ENCODE peak calls at places on chromosomes 13 and 19, in seven cellular contexts. M is A549, B is tibial nerve, S is ovary, H is gastrocnemius medialis, L is suprapubic skin, I is erythroblast. W is an unnamed sample.

GRCh38 chr13:77028202-77028601 is 1.2 kb upstream of the FBXL3 start:
- DNase-seq in B (no peak), M (no peak), I (peak), S (peak), L (no peak), H (peak), W (no peak)

GRCh38 chr13:48210178-48210577 is 22.8 kb upstream of the ITM2B start:
- DNase-seq in L (no peak), I (no peak), S (no peak), M (peak), H (no peak), B (no peak), W (no peak)

GRCh38 chr13:51475727-51476521 is 23.1 kb upstream of the INTS6 start:
- DNase-seq in I (no peak), M (no peak), H (no peak), B (no peak), L (no peak), S (no peak), W (no peak)

GRCh38 chr19:4034048-4035017 is 26.8 kb downstream of the PIAS4 start:
- DNase-seq in B (no peak), M (no peak), S (no peak), L (no peak), I (no peak), H (no peak), W (no peak)

GRCh38 chr13:101190337-101190736 is 226.0 kb downstream of the NALCN start:
- DNase-seq in B (no peak), M (no peak), H (no peak), L (no peak), I (no peak), S (no peak), W (no peak)

GRCh38 chr13:83819611-83820010 is 62.7 kb downstream of the SLITRK1 start:
- DNase-seq in H (no peak), L (no peak), S (no peak), B (no peak), I (no peak), M (no peak), W (no peak)

GRCh38 chr13:32228330-32229041 is 86.7 kb downstream of the ZAR1L start:
- DNase-seq in I (no peak), S (no peak), M (peak), H (no peak), L (no peak), B (no peak), W (no peak)

GRCh38 chr13:21638319-21639282 is 32.3 kb upstream of the FGF9 start:
- DNase-seq in I (peak), H (no peak), B (peak), L (no peak), M (peak), S (no peak), W (peak)

GRCh38 chr13:45718992-45719391 is 16.9 kb downstream of the CBY2 start:
- DNase-seq in B (no peak), L (no peak), I (no peak), S (no peak), M (no peak), H (no peak), W (no peak)

GRCh38 chr13:34627905-34628682 is 314.0 kb upstream of the NBEA start:
- DNase-seq in I (no peak), L (no peak), H (no peak), M (peak), S (no peak), B (no peak), W (no peak)

GRCh38 chr13:32905864-32906180 is 110.4 kb upstream of the KL start:
- DNase-seq in L (no peak), B (peak), I (no peak), M (no peak), H (peak), S (peak), W (no peak)

GRCh38 chr19:50725218-50725931 is 2.2 kb downstream of the CLEC11A start:
- DNase-seq in S (no peak), I (no peak), H (no peak), B (no peak), L (no peak), M (no peak), W (no peak)

GRCh38 chr19:6543866-6544347 is 13.1 kb downstream of the TNFSF9 start:
- DNase-seq in I (no peak), H (no peak), M (no peak), S (no peak), L (no peak), B (no peak), W (no peak)

GRCh38 chr19:12065100-12065538 is 588 bp downstream of the ZNF844 start:
- DNase-seq in S (peak), L (no peak), B (peak), M (no peak), I (peak), H (no peak), W (peak)

GRCh38 chr13:19817510-19818158 is 34.9 kb upstream of the PSPC1 start:
- DNase-seq in L (no peak), B (no peak), M (no peak), S (no peak), H (no peak), I (no peak), W (no peak)

GRCh38 chr13:43156916-43157315 is 133.5 kb downstream of the DNAJC15 start:
- DNase-seq in H (no peak), L (no peak), M (no peak), S (no peak), B (no peak), I (no peak), W (no peak)

GRCh38 chr13:80562423-80562822 is 221.5 kb upstream of the SPRY2 start:
- DNase-seq in M (no peak), H (no peak), L (no peak), S (no peak), B (no peak), I (no peak), W (no peak)

GRCh38 chr19:10230904-10231623 is at the start of gene S1PR2:
- DNase-seq in H (peak), S (peak), B (peak), M (peak), I (peak), L (peak), W (peak)

GRCh38 chr19:32336259-32337111 is 8.9 kb upstream of the ZNF507 start:
- DNase-seq in H (no peak), L (no peak), M (peak), I (no peak), B (no peak), S (no peak), W (no peak)

GRCh38 chr19:57342582-57342981 is 8.5 kb upstream of the ZNF304 start:
- DNase-seq in L (no peak), S (no peak), B (no peak), M (no peak), H (no peak), I (no peak), W (no peak)

GRCh38 chr13:28622286-28622685 is 36.6 kb upstream of the POMP start:
- DNase-seq in B (peak), L (no peak), H (peak), M (no peak), S (no peak), I (no peak), W (peak)

GRCh38 chr13:45102136-45102802 is 18.0 kb upstream of the GTF2F2 start:
- DNase-seq in H (no peak), L (no peak), I (no peak), M (no peak), S (no peak), B (no peak), W (no peak)

GRCh38 chr19:6534451-6535093 is 3.7 kb downstream of the TNFSF9 start:
- DNase-seq in L (no peak), B (no peak), I (no peak), H (no peak), M (no peak), S (no peak), W (no peak)

GRCh38 chr19:34480491-34480890 is 1.1 kb upstream of the WTIP start:
- DNase-seq in B (no peak), M (no peak), S (no peak), L (no peak), I (no peak), H (no peak), W (no peak)

GRCh38 chr13:41960195-41960699 is 662 bp downstream of the VWA8 start:
- DNase-seq in H (peak), S (no peak), B (no peak), M (no peak), I (no peak), L (no peak), W (peak)

GRCh38 chr13:37163626-37164365 is 58.3 kb upstream of the CSNK1A1L start:
- DNase-seq in M (no peak), S (no peak), B (no peak), H (no peak), I (no peak), L (no peak), W (no peak)

DNA sequence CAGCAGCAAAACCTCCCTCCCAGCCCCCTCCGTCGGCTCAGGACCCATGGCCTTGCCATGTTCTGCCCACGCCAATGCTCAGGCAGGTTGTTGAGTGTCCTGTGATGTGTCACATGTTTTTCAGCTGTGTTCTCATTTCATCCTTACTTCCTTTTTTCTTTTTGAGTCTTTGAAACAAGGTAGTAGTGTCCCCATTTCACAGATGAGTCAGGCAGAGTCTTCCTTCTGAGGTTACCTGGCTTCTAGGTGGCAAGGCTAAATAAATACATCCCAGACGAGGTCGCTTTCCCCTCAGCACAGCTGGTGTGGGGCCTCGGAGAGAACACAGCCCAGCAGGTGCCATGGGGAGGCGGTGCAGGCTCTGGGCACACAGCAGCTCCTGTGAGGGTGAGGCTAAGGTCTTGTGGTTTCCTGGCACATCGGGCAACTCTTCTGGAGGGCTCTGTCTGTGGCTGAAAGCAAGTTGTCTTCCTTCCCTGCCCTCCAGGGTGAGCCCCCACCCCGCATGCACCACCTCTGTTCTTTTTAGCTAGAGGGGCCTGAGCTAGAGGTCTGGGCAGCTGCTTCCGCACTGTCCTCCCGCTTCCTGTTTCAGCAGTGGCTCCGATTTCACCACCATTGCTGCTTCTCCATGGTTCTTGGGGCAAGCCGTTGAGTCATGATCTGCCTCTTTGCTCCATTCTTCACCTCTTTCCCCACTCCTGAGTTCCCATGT is 15.1 kb downstream of the PRAM1 start:
- DNase-seq in H (no peak), L (no peak), I (no peak), M (no peak), S (no peak), B (peak), W (peak)
- TF ChIP-seq POLR2A in H (no peak), L (no peak), I (no peak), M (no peak), S (no peak), B (no peak), W (no peak)

GRCh38 chr19:58479303-58479702 is 3.2 kb downstream of the ZNF446 start:
- DNase-seq in S (no peak), L (no peak), I (no peak), H (no peak), M (no peak), B (no peak), W (no peak)

GRCh38 chr19:58475714-58476497 is at the start of gene ZNF446:
- DNase-seq in B (peak), L (peak), M (peak), H (peak), I (peak), S (peak), W (peak)

GRCh38 chr19:58477130-58477529 is 978 bp downstream of the ZNF446 start:
- DNase-seq in H (no peak), L (no peak), B (no peak), M (no peak), S (no peak), I (no peak), W (no peak)

GRCh38 chr19:58476498-58477015 is 405 bp downstream of the ZNF446 start:
- DNase-seq in L (no peak), S (no peak), M (peak), H (no peak), I (no peak), B (no peak), W (peak)

DNA sequence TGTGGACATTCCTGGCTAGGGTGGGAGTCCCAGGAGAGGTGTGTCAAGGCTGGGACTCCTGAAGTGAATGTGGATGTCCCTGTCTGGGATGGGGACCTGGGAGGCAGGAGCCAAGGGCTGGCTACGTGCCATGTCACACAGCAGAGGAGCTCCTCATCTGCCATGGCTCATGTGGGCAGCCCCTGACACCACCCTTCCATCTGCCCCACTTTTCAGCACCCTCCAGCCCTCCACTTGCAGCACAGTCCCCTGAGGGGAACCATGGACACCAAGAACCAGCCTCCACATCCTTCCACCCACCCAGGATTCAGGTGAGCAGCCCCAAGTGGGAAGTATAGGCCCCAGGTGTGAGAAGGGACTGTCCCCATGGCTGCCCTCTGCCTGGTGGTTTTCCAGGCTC is 1.7 kb downstream of the ZNF446 start:
- DNase-seq in H (no peak), B (no peak), L (no peak), S (no peak), M (no peak), I (no peak), W (no peak)
- TF ChIP-seq POLR2A in H (no peak), B (no peak), L (no peak), S (no peak), M (no peak), I (no peak), W (no peak)

GRCh38 chr19:2044709-2045500 is 6.1 kb downstream of the MKNK2 start:
- DNase-seq in L (peak), S (peak), H (peak), I (no peak), B (no peak), M (no peak), W (peak)
- TF ChIP-seq POLR2A in L (no peak), S (no peak), H (no peak), I (peak), B (no peak), M (no peak), W (no peak)

GRCh38 chr19:982567-983170 is 1.5 kb upstream of the WDR18 start:
- DNase-seq in I (peak), S (peak), M (peak), L (no peak), H (peak), B (peak), W (peak)
- TF ChIP-seq POLR2A in I (no peak), S (peak), M (no peak), L (no peak), H (no peak), B (no peak), W (no peak)

GRCh38 chr19:1249298-1249989 is 1.1 kb downstream of the MIDN start:
- DNase-seq in B (peak), H (peak), S (peak), I (peak), L (peak), M (peak), W (peak)
- TF ChIP-seq POLR2A in B (peak), H (peak), S (peak), I (peak), L (peak), M (peak), W (peak)

GRCh38 chr19:39970674-39971379 is at the start of gene PSMC4:
- DNase-seq in M (peak), L (peak), I (peak), H (peak), B (peak), S (peak), W (peak)
- TF ChIP-seq POLR2A in M (peak), L (no peak), I (peak), H (peak), B (peak), S (peak), W (peak)

GRCh38 chr19:14371321-14371821 is 9.9 kb upstream of the ADGRE5 start:
- DNase-seq in M (no peak), S (no peak), L (no peak), B (no peak), H (no peak), I (no peak), W (no peak)

GRCh38 chr19:14368011-14368513 is 13.2 kb upstream of the ADGRE5 start:
- DNase-seq in S (no peak), M (no peak), I (no peak), L (no peak), B (no peak), H (no peak), W (no peak)

GRCh38 chr19:14370169-14370998 is 10.9 kb upstream of the ADGRE5 start:
- DNase-seq in L (no peak), I (no peak), B (no peak), M (no peak), H (no peak), S (no peak), W (no peak)

GRCh38 chr19:14367016-14367415 is 14.2 kb upstream of the ADGRE5 start:
- DNase-seq in B (no peak), S (no peak), H (no peak), M (no peak), L (no peak), I (no peak), W (no peak)

DNA sequence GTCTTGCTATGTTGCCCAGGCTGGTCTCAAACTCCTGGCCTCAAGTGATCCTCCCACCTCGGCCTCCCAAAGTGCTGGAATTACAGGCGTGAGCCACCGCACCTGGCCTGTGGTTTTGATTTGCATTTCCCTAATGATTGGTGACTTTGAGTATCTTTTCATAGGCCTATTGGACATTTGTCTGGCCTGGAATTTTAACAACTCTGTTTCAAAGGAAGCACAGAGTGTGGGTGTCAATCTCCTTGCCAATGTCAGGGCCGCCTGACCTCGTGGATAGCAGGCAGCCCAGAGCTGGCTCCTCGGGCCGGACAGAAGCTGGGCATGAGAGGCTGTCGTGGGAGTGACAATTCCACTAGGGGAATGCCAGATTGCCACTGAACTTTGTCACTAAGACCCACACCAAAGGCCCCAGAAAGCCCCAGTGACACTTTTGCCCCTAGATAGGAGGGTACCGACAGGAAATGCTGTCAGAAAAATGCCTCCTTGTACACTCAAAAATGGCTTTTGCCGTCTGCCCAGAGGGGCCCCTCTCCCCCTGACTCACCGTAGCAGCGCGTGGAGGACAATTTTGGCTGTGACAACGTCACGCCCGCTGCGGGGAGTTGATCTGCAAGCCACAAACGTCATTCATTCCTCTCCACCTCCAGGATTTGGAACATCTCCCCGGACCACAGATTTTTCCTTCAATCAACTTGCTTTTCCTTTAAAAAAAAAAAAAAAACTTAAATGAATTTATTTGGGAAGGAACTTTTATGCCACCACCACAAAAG is 11.7 kb upstream of the ADGRE5 start:
- DNase-seq in B (no peak), I (peak), M (no peak), L (no peak), S (no peak), H (no peak), W (no peak)
- TF ChIP-seq POLR2A in B (no peak), I (no peak), M (no peak), L (no peak), S (no peak), H (no peak), W (no peak)

GRCh38 chr19:48738557-48739399 is 1.6 kb downstream of the RASIP1 start:
- DNase-seq in B (peak), M (peak), H (peak), L (peak), S (peak), I (peak), W (peak)
- TF ChIP-seq POLR2A in B (peak), M (peak), H (peak), L (no peak), S (peak), I (peak), W (peak)

DNA sequence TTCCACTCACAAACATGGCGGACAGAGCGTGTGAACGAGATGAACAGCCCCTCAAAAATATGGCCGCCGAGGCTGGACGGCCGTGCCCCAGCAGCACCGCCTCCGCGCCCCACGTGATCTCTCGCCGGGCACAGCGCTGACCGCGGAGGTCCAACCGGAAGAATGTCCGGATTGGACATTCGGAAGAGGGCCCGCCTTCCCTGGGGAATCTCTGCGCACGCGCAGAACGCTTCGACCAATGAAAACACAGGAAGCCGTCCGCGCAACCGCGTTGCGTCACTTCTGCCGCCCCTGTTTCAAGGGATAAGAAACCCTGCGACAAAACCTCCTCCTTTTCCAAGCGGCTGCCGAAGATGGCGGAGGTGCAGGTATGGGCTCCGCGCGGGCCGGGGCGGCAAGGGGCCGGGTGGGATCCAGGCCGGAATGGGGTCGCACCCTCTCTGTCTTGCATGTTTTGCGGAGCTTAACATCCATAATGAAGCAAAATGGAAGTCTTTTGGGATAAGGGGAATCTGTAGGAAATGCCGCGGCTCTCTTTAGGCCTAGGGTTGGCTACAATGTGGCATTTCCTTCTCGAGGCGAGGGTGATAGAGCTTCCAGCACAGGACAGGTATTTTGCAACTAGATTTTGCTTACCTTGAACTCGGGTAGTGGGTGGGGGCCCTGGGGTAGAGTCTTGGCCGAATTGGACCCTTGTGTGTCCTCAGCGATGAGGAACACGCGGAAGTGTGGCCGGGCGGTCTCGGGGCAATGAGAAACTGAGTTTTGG is at the start of gene RPL13A:
- DNase-seq in L (peak), M (peak), S (peak), I (peak), B (peak), H (peak), W (peak)
- TF ChIP-seq POLR2A in L (peak), M (peak), S (peak), I (peak), B (peak), H (peak), W (peak)

W was measured in adrenal gland.